ENCODE peak calls at places on chromosomes 13 and 19, in eight cellular contexts. One of them, this sample, is unnamed.

GRCh38 chr13:60329221-60329983 is 67.6 kb upstream of the TDRD3 start:
- DNase-seq in IMR-90: peak; percentile 16
- DNase-seq in dermis blood vessel endothelial cell: peak; percentile 17
- DNase-seq in stimulated activated naive B cell treated with anti-CD40 and anti-IgM and Interleukin-4, amounts not matched to agents 10 μg/mL and 1 μg/mL and 100 μg/mL, for 72 hours: no peak
- DNase-seq in stimulated activated CD4-positive, alpha-beta T cell treated with anti-CD3 and anti-CD28 coated beads, Interleukin-2, amount 100 ng/mL, for 24 hours: no peak
- DNase-seq in activated naive CD8-positive, alpha-beta T cell treated with anti-CD3 and anti-CD28 coated beads for 36 hours: no peak
- DNase-seq in iris pigment epithelial cell: peak; percentile 57
- DNase-seq in T follicular helper cell: no peak
- DNase-seq in this sample: no peak

GRCh38 chr19:45161715-45162463 is 1.1 kb upstream of the NKPD1 start:
- DNase-seq in IMR-90: peak; percentile 28
- DNase-seq in T follicular helper cell: no peak
- DNase-seq in activated naive CD8-positive, alpha-beta T cell treated with anti-CD3 and anti-CD28 coated beads for 36 hours: no peak
- DNase-seq in stimulated activated naive B cell treated with anti-CD40 and anti-IgM and Interleukin-4, amounts not matched to agents 10 μg/mL and 1 μg/mL and 100 μg/mL, for 72 hours: no peak
- DNase-seq in dermis blood vessel endothelial cell: peak; percentile 73
- DNase-seq in iris pigment epithelial cell: peak; percentile 29
- DNase-seq in stimulated activated CD4-positive, alpha-beta T cell treated with anti-CD3 and anti-CD28 coated beads, Interleukin-2, amount 100 ng/mL, for 24 hours: no peak
- DNase-seq in this sample: no peak

GRCh38 chr13:29411493-29411892 is 184.0 kb downstream of the SLC7A1 start:
- DNase-seq in T follicular helper cell: no peak
- DNase-seq in stimulated activated naive B cell treated with anti-CD40 and anti-IgM and Interleukin-4, amounts not matched to agents 10 μg/mL and 1 μg/mL and 100 μg/mL, for 72 hours: no peak
- DNase-seq in activated naive CD8-positive, alpha-beta T cell treated with anti-CD3 and anti-CD28 coated beads for 36 hours: no peak
- DNase-seq in stimulated activated CD4-positive, alpha-beta T cell treated with anti-CD3 and anti-CD28 coated beads, Interleukin-2, amount 100 ng/mL, for 24 hours: no peak
- DNase-seq in dermis blood vessel endothelial cell: no peak
- DNase-seq in iris pigment epithelial cell: peak; percentile 58
- DNase-seq in IMR-90: no peak
- DNase-seq in this sample: no peak

GRCh38 chr13:49113526-49114286 is 106.4 kb upstream of the MLNR start:
- DNase-seq in stimulated activated CD4-positive, alpha-beta T cell treated with anti-CD3 and anti-CD28 coated beads, Interleukin-2, amount 100 ng/mL, for 24 hours: no peak
- DNase-seq in activated naive CD8-positive, alpha-beta T cell treated with anti-CD3 and anti-CD28 coated beads for 36 hours: no peak
- DNase-seq in iris pigment epithelial cell: peak; percentile 79
- DNase-seq in T follicular helper cell: no peak
- DNase-seq in stimulated activated naive B cell treated with anti-CD40 and anti-IgM and Interleukin-4, amounts not matched to agents 10 μg/mL and 1 μg/mL and 100 μg/mL, for 72 hours: no peak
- DNase-seq in dermis blood vessel endothelial cell: peak; percentile 73
- DNase-seq in IMR-90: peak; percentile 82
- DNase-seq in this sample: no peak

GRCh38 chr13:102298051-102298450 is 103.8 kb downstream of the FGF14 start:
- DNase-seq in iris pigment epithelial cell: no peak
- DNase-seq in IMR-90: no peak
- DNase-seq in T follicular helper cell: no peak
- DNase-seq in activated naive CD8-positive, alpha-beta T cell treated with anti-CD3 and anti-CD28 coated beads for 36 hours: no peak
- DNase-seq in stimulated activated naive B cell treated with anti-CD40 and anti-IgM and Interleukin-4, amounts not matched to agents 10 μg/mL and 1 μg/mL and 100 μg/mL, for 72 hours: no peak
- DNase-seq in stimulated activated CD4-positive, alpha-beta T cell treated with anti-CD3 and anti-CD28 coated beads, Interleukin-2, amount 100 ng/mL, for 24 hours: no peak
- DNase-seq in dermis blood vessel endothelial cell: no peak
- DNase-seq in this sample: no peak

GRCh38 chr13:23020246-23020843 is 160.4 kb upstream of the SGCG start:
- DNase-seq in stimulated activated naive B cell treated with anti-CD40 and anti-IgM and Interleukin-4, amounts not matched to agents 10 μg/mL and 1 μg/mL and 100 μg/mL, for 72 hours: peak; percentile 11
- DNase-seq in stimulated activated CD4-positive, alpha-beta T cell treated with anti-CD3 and anti-CD28 coated beads, Interleukin-2, amount 100 ng/mL, for 24 hours: peak; percentile 23
- DNase-seq in IMR-90: peak; percentile 57
- DNase-seq in T follicular helper cell: peak; percentile 3
- DNase-seq in iris pigment epithelial cell: peak; percentile 53
- DNase-seq in dermis blood vessel endothelial cell: peak; percentile 69
- DNase-seq in activated naive CD8-positive, alpha-beta T cell treated with anti-CD3 and anti-CD28 coated beads for 36 hours: no peak
- DNase-seq in this sample: no peak

GRCh38 chr19:48794291-48794690 is 16.5 kb downstream of the BCAT2 start:
- DNase-seq in dermis blood vessel endothelial cell: no peak
- DNase-seq in activated naive CD8-positive, alpha-beta T cell treated with anti-CD3 and anti-CD28 coated beads for 36 hours: no peak
- DNase-seq in stimulated activated CD4-positive, alpha-beta T cell treated with anti-CD3 and anti-CD28 coated beads, Interleukin-2, amount 100 ng/mL, for 24 hours: no peak
- DNase-seq in stimulated activated naive B cell treated with anti-CD40 and anti-IgM and Interleukin-4, amounts not matched to agents 10 μg/mL and 1 μg/mL and 100 μg/mL, for 72 hours: no peak
- DNase-seq in IMR-90: no peak
- DNase-seq in T follicular helper cell: no peak
- DNase-seq in iris pigment epithelial cell: no peak
- DNase-seq in this sample: no peak

GRCh38 chr19:45976180-45976579 is 2.5 kb upstream of the NOVA2 start:
- DNase-seq in IMR-90: no peak
- DNase-seq in stimulated activated CD4-positive, alpha-beta T cell treated with anti-CD3 and anti-CD28 coated beads, Interleukin-2, amount 100 ng/mL, for 24 hours: no peak
- DNase-seq in stimulated activated naive B cell treated with anti-CD40 and anti-IgM and Interleukin-4, amounts not matched to agents 10 μg/mL and 1 μg/mL and 100 μg/mL, for 72 hours: no peak
- DNase-seq in dermis blood vessel endothelial cell: no peak
- DNase-seq in iris pigment epithelial cell: peak; percentile 8
- DNase-seq in T follicular helper cell: no peak
- DNase-seq in activated naive CD8-positive, alpha-beta T cell treated with anti-CD3 and anti-CD28 coated beads for 36 hours: no peak
- DNase-seq in this sample: no peak

GRCh38 chr13:31545616-31546015 is 193.7 kb upstream of the RXFP2 start:
- DNase-seq in stimulated activated naive B cell treated with anti-CD40 and anti-IgM and Interleukin-4, amounts not matched to agents 10 μg/mL and 1 μg/mL and 100 μg/mL, for 72 hours: no peak
- DNase-seq in dermis blood vessel endothelial cell: no peak
- DNase-seq in T follicular helper cell: no peak
- DNase-seq in IMR-90: no peak
- DNase-seq in stimulated activated CD4-positive, alpha-beta T cell treated with anti-CD3 and anti-CD28 coated beads, Interleukin-2, amount 100 ng/mL, for 24 hours: no peak
- DNase-seq in iris pigment epithelial cell: peak; percentile 21
- DNase-seq in activated naive CD8-positive, alpha-beta T cell treated with anti-CD3 and anti-CD28 coated beads for 36 hours: no peak
- DNase-seq in this sample: no peak

GRCh38 chr13:84418041-84418440 is 535.8 kb upstream of the SLITRK1 start:
- DNase-seq in IMR-90: no peak
- DNase-seq in iris pigment epithelial cell: no peak
- DNase-seq in T follicular helper cell: no peak
- DNase-seq in dermis blood vessel endothelial cell: no peak
- DNase-seq in stimulated activated CD4-positive, alpha-beta T cell treated with anti-CD3 and anti-CD28 coated beads, Interleukin-2, amount 100 ng/mL, for 24 hours: no peak
- DNase-seq in activated naive CD8-positive, alpha-beta T cell treated with anti-CD3 and anti-CD28 coated beads for 36 hours: no peak
- DNase-seq in stimulated activated naive B cell treated with anti-CD40 and anti-IgM and Interleukin-4, amounts not matched to agents 10 μg/mL and 1 μg/mL and 100 μg/mL, for 72 hours: no peak
- DNase-seq in this sample: no peak

This sample was measured in activated CD4-positive, alpha-beta T cell treated with anti-CD3 and anti-CD28 coated beads for 1 hour.